ENCODE peak calls at places on chromosomes 13 and 19, in seven cellular contexts. W, T, K, V, H, L and S are unnamed samples.

GRCh38 chr19:7534531-7534980 is 961 bp upstream of the PNPLA6 start:
- DNase-seq in V (peak), H (peak), L (peak), K (peak), T (peak), W (no peak), S (peak)

GRCh38 chr19:38838208-38838985 is 6.8 kb upstream of the ECH1 start:
- DNase-seq in H (peak), W (peak), T (peak), K (no peak), V (peak), L (no peak), S (peak)

GRCh38 chr13:39417131-39417530 is 185.9 kb downstream of the LHFPL6 start:
- DNase-seq in V (no peak), L (peak), W (no peak), T (no peak), K (no peak), H (no peak), S (no peak)

GRCh38 chr19:30669329-30670010 is 297.3 kb downstream of the ZNF536 start:
- DNase-seq in H (peak), K (peak), V (peak), W (peak), T (peak), L (peak), S (peak)

GRCh38 chr19:47531640-47532387 is 17.0 kb upstream of the NAPA start:
- DNase-seq in H (no peak), V (no peak), T (no peak), L (no peak), W (no peak), K (peak), S (no peak)

GRCh38 chr19:23118400-23118799 is 1.6 kb downstream of the ZNF730 start:
- DNase-seq in T (no peak), K (no peak), V (no peak), H (no peak), W (no peak), L (no peak), S (no peak)

GRCh38 chr19:2494447-2495129 is 18.7 kb downstream of the GADD45B start:
- DNase-seq in H (peak), V (peak), K (peak), L (peak), T (peak), W (peak), S (peak)

GRCh38 chr13:30341815-30342570 is 34.6 kb upstream of the KATNAL1 start:
- DNase-seq in H (no peak), L (peak), K (peak), T (peak), W (no peak), V (peak), S (peak)

GRCh38 chr13:114109646-114110045 is 22.8 kb downstream of the RASA3 start:
- DNase-seq in V (no peak), H (no peak), T (peak), K (no peak), W (peak), L (no peak), S (no peak)

GRCh38 chr13:74730556-74731331 is 596.5 kb upstream of the KLF12 start:
- DNase-seq in L (no peak), V (no peak), W (no peak), T (no peak), K (no peak), H (no peak), S (no peak)

DNA sequence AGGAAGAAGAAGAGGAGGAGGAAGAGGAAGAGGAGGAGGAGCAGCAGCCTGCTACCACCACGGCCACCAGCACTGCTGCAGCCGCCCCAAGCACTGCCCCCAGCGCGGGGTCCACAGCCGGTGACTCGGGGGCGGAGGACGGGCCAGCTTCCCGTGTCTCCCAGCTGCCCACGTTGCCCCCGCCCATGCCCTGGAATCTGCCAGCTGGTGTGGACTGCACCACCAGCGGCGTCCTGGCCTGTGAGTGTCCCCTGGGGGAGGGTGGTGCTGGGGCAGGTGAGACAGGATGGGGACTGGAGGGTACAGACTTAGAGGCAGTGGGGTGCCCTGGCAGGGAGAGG is 11.4 kb downstream of the SCAF1 start:
- DNase-seq in T (no peak), H (no peak), L (no peak), W (no peak), V (no peak), K (no peak), S (no peak)
- H3K27ac ChIP-seq in T (no peak), H (no peak), L (no peak), W (no peak), V (no peak), K (no peak), S (no peak)

DNA sequence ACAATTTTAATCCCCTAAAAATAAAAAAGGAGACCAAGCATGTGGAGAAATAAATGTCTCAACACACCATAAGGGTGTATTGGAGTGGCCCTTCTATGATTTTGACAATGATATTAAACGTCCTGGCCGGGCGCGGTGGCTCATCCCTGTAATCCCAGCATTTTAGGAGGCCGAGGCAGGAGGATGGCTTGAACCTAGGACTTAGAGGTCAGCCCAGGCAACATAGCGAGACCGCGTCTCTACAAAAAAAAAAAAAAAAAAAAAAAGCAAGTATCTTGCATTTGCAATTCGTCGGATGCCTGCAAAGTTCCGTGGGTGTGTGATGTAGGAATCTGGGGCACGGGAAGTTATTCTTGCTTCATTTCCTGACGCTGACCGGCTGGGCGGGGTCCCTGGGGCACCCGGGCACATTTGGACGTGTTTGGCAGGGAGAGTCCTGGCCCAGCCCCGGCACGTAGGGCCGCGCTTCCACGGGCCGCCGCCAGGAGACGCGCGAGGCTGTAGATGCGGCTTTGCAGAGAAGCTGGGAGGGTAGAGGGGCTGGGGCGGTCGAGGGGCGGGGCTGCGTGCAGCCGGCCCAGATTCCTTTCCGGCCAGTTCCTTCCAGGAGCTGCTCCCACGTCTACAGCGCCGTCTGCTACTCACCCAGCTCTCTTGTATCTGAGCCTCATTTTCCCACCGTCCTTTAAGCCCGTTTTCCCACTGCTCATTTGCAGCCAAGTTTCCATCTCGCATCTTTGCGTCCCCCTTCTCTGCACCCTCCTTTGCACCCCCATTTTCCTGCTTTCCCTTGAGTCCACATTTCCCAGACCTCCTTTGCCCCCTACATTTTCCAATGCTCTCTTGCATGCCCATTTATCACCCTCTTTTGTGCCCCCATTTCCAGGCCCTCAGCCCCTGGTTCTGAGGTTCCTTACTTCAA is 2.2 kb upstream of the TSPAN16 start:
- DNase-seq in H (peak), V (peak), L (peak), T (peak), K (peak), W (peak), S (peak)
- H3K27ac ChIP-seq in H (no peak), V (peak), L (peak), T (peak), K (peak), W (no peak), S (no peak)

GRCh38 chr13:51625555-51626345 is 41.5 kb downstream of the WDFY2 start:
- DNase-seq in W (no peak), H (no peak), V (no peak), K (peak), T (peak), L (no peak), S (no peak)
- H3K27ac ChIP-seq in W (no peak), H (no peak), V (no peak), K (no peak), T (no peak), L (no peak), S (no peak)

GRCh38 chr19:9727644-9728043 is 40.9 kb downstream of the ZNF846 start:
- DNase-seq in L (no peak), K (no peak), H (no peak), W (no peak), V (no peak), T (no peak), S (no peak)
- H3K27ac ChIP-seq in L (no peak), K (no peak), H (no peak), W (no peak), V (no peak), T (no peak), S (no peak)

GRCh38 chr19:11159598-11160001 is 4.0 kb upstream of the SPC24 start:
- DNase-seq in W (no peak), V (no peak), K (no peak), H (no peak), T (peak), L (peak), S (no peak)
- H3K27ac ChIP-seq in W (no peak), V (no peak), K (peak), H (no peak), T (peak), L (peak), S (no peak)